ENCODE peak calls at places on chromosomes 11 and 22, in seven cellular contexts. P, D, U, Q, H, R and B are unnamed samples.

GRCh38 chr22:32700186-32700882 is 101.2 kb upstream of the TIMP3 start:
- DNase-seq in Q (peak), D (no peak), H (no peak), U (peak), R (no peak), P (no peak), B (no peak)

GRCh38 chr22:17086301-17086700 is 1.5 kb downstream of the IL17RA start:
- DNase-seq in D (no peak), U (no peak), Q (no peak), P (no peak), R (no peak), H (no peak), B (no peak)

GRCh38 chr22:48720662-48721393 is 1106.8 kb downstream of the BRD1 start:
- DNase-seq in P (no peak), Q (no peak), U (no peak), H (peak), D (no peak), R (no peak), B (no peak)

GRCh38 chr11:69894126-69895047 is 75.2 kb upstream of the FGF3 start:
- DNase-seq in H (peak), U (no peak), Q (peak), R (no peak), D (no peak), P (no peak), B (no peak)

GRCh38 chr22:37639070-37639760 is at the start of gene SH3BP1:
- DNase-seq in P (no peak), R (peak), U (peak), D (no peak), Q (no peak), H (peak), B (peak)

GRCh38 chr11:112995423-112996084 is 34.3 kb downstream of the NCAM1 start:
- DNase-seq in U (no peak), P (no peak), Q (no peak), H (no peak), R (no peak), D (no peak), B (no peak)

GRCh38 chr22:28008649-28009048 is 89.6 kb upstream of the PITPNB start:
- DNase-seq in Q (no peak), R (no peak), D (no peak), H (no peak), P (no peak), U (no peak), B (no peak)

GRCh38 chr11:11463397-11463796 is 110.3 kb upstream of the CSNK2A3 start:
- DNase-seq in H (no peak), D (no peak), P (no peak), Q (no peak), U (peak), R (no peak), B (no peak)

GRCh38 chr11:77147668-77148321 is 19.7 kb downstream of the MYO7A start:
- DNase-seq in D (peak), Q (no peak), H (peak), U (no peak), P (peak), R (peak), B (no peak)

GRCh38 chr22:31308181-31308580 is 15.9 kb upstream of the PIK3IP1 start:
- DNase-seq in H (no peak), D (no peak), U (no peak), R (no peak), P (no peak), Q (no peak), B (no peak)

GRCh38 chr11:77734890-77735289 is 85.6 kb downstream of the RSF1 start:
- DNase-seq in Q (no peak), H (peak), U (no peak), P (no peak), R (no peak), D (no peak), B (no peak)

GRCh38 chr11:65308281-65308891 is 6.3 kb upstream of the CDC42EP2 start:
- DNase-seq in H (peak), D (no peak), Q (no peak), P (no peak), R (no peak), U (peak), B (no peak)
- H3K9ac ChIP-seq in H (no peak), D (no peak), Q (no peak), P (no peak), R (no peak), U (peak), B (no peak)

GRCh38 chr22:46776486-46776826 is 14.0 kb downstream of the TBC1D22A start:
- DNase-seq in R (no peak), P (no peak), U (no peak), D (no peak), H (no peak), Q (no peak), B (no peak)
- H3K27ac ChIP-seq in R (no peak), P (no peak), U (no peak), D (no peak), H (no peak), Q (no peak), B (no peak)

DNA sequence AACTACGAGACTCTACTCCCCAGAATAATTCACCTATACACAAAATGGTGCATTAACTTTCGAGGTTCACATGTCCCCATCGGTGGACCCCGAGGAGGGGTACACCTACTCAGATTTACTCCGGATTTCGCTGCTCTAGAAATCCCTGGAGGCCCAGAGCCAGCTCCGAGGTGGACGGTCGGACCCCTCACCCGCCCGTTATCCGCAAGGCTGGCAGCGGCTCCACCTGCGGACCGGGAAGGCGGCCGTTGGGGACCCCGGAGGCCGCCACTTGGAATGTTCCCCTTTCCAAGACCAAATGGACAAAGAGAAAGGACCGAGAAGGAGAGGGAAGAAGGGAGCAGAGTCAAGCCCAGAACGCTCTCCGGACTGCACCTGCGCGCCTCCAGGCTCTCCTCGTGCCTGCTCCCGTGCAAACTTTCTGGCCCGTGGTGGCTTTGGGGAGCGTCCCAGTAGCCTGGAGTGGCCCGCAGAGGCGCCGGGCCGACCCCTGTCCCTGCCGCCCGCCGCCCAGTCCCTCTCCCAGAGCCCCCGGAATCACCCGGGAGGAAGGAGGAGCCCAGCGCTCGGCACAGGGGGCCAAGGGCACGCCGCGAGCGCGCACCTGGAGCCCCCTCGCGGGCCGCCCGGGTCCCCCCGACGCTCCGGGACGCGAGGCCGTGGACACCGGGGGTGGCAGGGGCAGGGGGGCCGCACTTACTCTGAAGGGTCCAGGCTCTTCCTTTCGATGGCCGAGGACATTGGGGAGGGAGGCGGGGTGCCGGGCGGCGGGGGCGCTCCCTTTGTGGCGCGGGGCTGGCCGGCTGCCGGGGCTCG is 23.0 kb downstream of the LMO2 start:
- DNase-seq in H (peak), Q (no peak), U (no peak), P (no peak), R (no peak), D (no peak), B (no peak)
- H3K9ac ChIP-seq in H (peak), Q (no peak), U (no peak), P (no peak), R (no peak), D (peak), B (no peak)

GRCh38 chr11:67437082-67437821 is at the start of gene PTPRCAP:
- DNase-seq in D (no peak), R (peak), H (peak), P (peak), Q (no peak), U (no peak), B (no peak)
- H3K27ac ChIP-seq in D (peak), R (peak), H (no peak), P (peak), Q (no peak), U (peak), B (no peak)